ENCODE peak calls at places on chromosomes 16 and 17, in five cellular contexts. A is T follicular helper cell; Z is stimulated activated CD8-positive, alpha-beta memory T cell treated with anti-CD3 and anti-CD28 coated beads, Interleukin-15, amount 100 ng/mL, for 1 hour; G is small intestine; Y is left ventricle myocardium inferior. I is an unnamed sample.

GRCh38 chr16:65068151-65068740 is 53.6 kb downstream of the CDH11 start:
- DNase-seq in Z (no peak), G (no peak), Y (no peak), A (no peak), I (no peak)

GRCh38 chr16:56269824-56270684 is 78.8 kb downstream of the GNAO1 start:
- DNase-seq in Z (no peak), Y (no peak), G (peak), A (no peak), I (peak)

GRCh38 chr16:732332-732731 is 5.4 kb downstream of the HAGHL start:
- DNase-seq in G (no peak), Z (no peak), A (no peak), Y (no peak), I (no peak)

GRCh38 chr17:10073905-10074304 is 124.5 kb downstream of the GAS7 start:
- DNase-seq in Z (no peak), G (no peak), A (no peak), Y (peak), I (no peak)

GRCh38 chr17:62076864-62077788 is 12.0 kb upstream of the MED13 start:
- DNase-seq in Y (no peak), A (no peak), G (peak), Z (no peak), I (no peak)

GRCh38 chr17:73071387-73071999 is 21.0 kb downstream of the SLC39A11 start:
- DNase-seq in A (no peak), Y (no peak), Z (no peak), G (no peak), I (no peak)

GRCh38 chr17:2178798-2179505 is 124.0 kb downstream of the HIC1 start:
- DNase-seq in Y (peak), A (no peak), G (no peak), Z (no peak), I (no peak)

GRCh38 chr16:83928341-83929055 is 24.5 kb upstream of the OSGIN1 start:
- DNase-seq in Y (no peak), G (no peak), A (no peak), Z (no peak), I (no peak)

GRCh38 chr16:50800074-50800473 is 58.2 kb downstream of the CYLD start:
- DNase-seq in Z (no peak), G (no peak), Y (no peak), A (no peak), I (no peak)

GRCh38 chr17:19004601-19005441 is at the start of gene FAM83G:
- DNase-seq in Z (peak), A (peak), Y (peak), G (peak), I (no peak)

GRCh38 chr16:3484328-3485096 is 10.8 kb downstream of the C16orf90 start:
- DNase-seq in Z (no peak), A (no peak), Y (no peak), G (no peak), I (no peak)

GRCh38 chr17:75869282-75870141 is 8.9 kb downstream of the TRIM47 start:
- DNase-seq in G (peak), Y (peak), Z (no peak), A (no peak), I (peak)

GRCh38 chr16:11251525-11252481 is 4.2 kb downstream of the SOCS1 start:
- DNase-seq in G (peak), Y (no peak), Z (peak), A (peak), I (no peak)

GRCh38 chr17:80252871-80253270 is 7.8 kb upstream of the RNF213 start:
- DNase-seq in A (peak), G (peak), Y (peak), Z (peak), I (no peak)

GRCh38 chr17:33527290-33527689 is 234.2 kb upstream of the ASIC2 start:
- DNase-seq in G (no peak), A (no peak), Y (no peak), Z (no peak), I (no peak)

GRCh38 chr16:22297871-22298733 is 893 bp downstream of the POLR3E start:
- DNase-seq in Y (peak), G (peak), Z (peak), A (peak), I (peak)

GRCh38 chr16:56743840-56744239 is 13.9 kb downstream of the NUP93 start:
- DNase-seq in Y (peak), Z (no peak), G (no peak), A (no peak), I (no peak)

GRCh38 chr17:33028061-33028460 is 36.4 kb downstream of the SPACA3 start:
- DNase-seq in Z (no peak), A (no peak), Y (no peak), G (no peak), I (no peak)

GRCh38 chr17:47945529-47946508 is 4.4 kb downstream of the PNPO start:
- DNase-seq in Y (no peak), Z (no peak), A (no peak), G (no peak), I (no peak)

GRCh38 chr17:5355416-5356129 is 63.9 kb downstream of the NUP88 start:
- DNase-seq in G (no peak), Y (no peak), A (no peak), Z (no peak), I (no peak)

GRCh38 chr17:3920940-3921852 is 4.9 kb upstream of the P2RX1 start:
- DNase-seq in Y (no peak), A (no peak), Z (no peak), G (no peak), I (no peak)

GRCh38 chr16:28883221-28883996 is 5.1 kb downstream of the ATP2A1 start:
- DNase-seq in Y (no peak), G (no peak), A (no peak), Z (no peak), I (no peak)

I was measured in C1 segment of cervical spinal cord.